ENCODE peak calls at places on chromosomes 6 and 20, in four cellular contexts. T is breast epithelium, I is esophagus muscularis mucosa, R is HCT116. Y is an unnamed sample.
A peak's percentile ranks its signal among the peaks of the same experiment; 100 is the strongest.

GRCh38 chr6:139711714-139712585 is 337.5 kb upstream of the CITED2 start:
- DNase-seq in I (no peak), R (no peak), T (no peak), Y (no peak)

GRCh38 chr6:41687501-41688175 is 47.8 kb downstream of the TFEB start:
- DNase-seq in I (no peak), R (no peak), T (no peak), Y (no peak)

GRCh38 chr20:43473058-43473704 is 15.5 kb downstream of the SRSF6 start:
- DNase-seq in I (no peak), T (no peak), R (no peak), Y (no peak)

GRCh38 chr20:6841128-6841527 is 73.6 kb downstream of the BMP2 start:
- DNase-seq in T (no peak), R (no peak), I (no peak), Y (no peak)

GRCh38 chr6:14450133-14451040 is 332.8 kb downstream of the CD83 start:
- DNase-seq in I (no peak), T (no peak), R (no peak), Y (no peak)

GRCh38 chr20:63475209-63475608 is 2.8 kb upstream of the KCNQ2 start:
- DNase-seq in I (no peak), R (no peak), T (no peak), Y (no peak)

GRCh38 chr6:132950556-132950955 is 136.2 kb downstream of the RPS12 start:
- DNase-seq in T (no peak), I (no peak), R (no peak), Y (no peak)

GRCh38 chr6:85372188-85372914 is 77.5 kb upstream of the NT5E start:
- DNase-seq in T (no peak), R (no peak), I (no peak), Y (no peak)

GRCh38 chr20:34586488-34587163 is 28.1 kb downstream of the MAP1LC3A start:
- DNase-seq in I (peak; percentile 31), R (no peak), T (no peak), Y (no peak)

GRCh38 chr6:14305629-14306028 is 188.1 kb downstream of the CD83 start:
- DNase-seq in R (no peak), T (no peak), I (no peak), Y (no peak)

GRCh38 chr20:39823239-39823638 is 861.1 kb downstream of the DHX35 start:
- DNase-seq in I (no peak), R (no peak), T (no peak), Y (no peak)

GRCh38 chr6:152054441-152054840 is 247.0 kb downstream of the ESR1 start:
- DNase-seq in R (peak; percentile 21), T (no peak), I (no peak), Y (no peak)
- H3K27ac ChIP-seq in R (no peak overlapping the region), T (no peak overlapping the region), I (no peak overlapping the region), Y (no peak overlapping the region)

GRCh38 chr6:33201935-33202334 is 1.3 kb downstream of the SLC39A7 start:
- DNase-seq in T (no peak), R (no peak), I (no peak), Y (no peak)

GRCh38 chr6:33199687-33200233 is 705 bp downstream of the RXRB start:
- DNase-seq in R (peak; percentile 74), I (no peak), T (no peak), Y (no peak)

GRCh38 chr6:33198853-33199436 is 1.5 kb downstream of the RXRB start:
- DNase-seq in I (no peak), R (no peak), T (no peak), Y (no peak)

GRCh38 chr6:33201147-33201545 is 479 bp downstream of the SLC39A7 start:
- DNase-seq in R (no peak), T (no peak), I (no peak), Y (no peak)

DNA sequence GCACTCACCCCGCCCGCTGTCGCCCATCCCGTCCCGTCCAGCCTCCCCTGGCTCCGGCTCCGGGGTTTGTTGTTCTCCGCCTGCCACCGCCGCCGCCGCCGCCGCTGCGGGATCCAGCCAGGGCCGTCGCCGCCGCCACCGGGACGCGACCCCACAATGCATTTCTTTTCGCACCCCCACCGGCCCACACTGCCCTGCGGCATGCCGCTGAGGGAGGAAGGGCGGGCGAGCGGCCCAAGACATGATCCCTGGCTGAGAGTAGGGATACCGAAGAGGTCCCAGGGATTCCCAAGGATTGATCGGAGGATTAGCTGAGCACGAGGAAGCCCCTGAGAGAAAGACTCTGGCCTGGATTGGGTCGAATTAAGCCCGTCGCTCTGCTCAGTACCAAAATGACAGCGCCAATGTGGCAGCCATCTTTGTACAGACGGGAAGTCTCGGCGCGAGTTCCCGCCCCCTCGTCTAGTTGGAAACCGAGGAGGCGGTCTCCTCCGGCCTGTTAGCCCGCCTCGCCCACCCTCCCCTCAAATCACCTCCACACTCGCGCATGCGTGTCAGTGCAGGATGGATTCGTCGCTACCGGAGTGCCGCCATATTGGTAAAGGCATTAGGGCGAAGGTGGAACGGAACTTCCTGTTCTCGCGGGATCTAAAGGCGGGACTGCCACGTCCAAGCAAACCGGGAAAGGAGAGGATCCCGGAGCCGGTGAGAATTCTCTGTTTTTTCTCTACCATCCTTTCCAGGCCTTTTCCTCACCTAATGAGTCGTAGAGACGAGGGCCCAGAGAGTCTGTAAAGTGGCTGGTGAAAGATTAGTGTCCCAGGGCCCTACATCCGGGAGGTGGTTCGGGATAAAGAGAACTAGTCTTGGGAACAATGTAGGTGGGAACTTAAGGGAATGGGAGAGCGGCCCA is at the start of the genes RXRB and SLC39A7:
- DNase-seq in I (peak; percentile 100), T (peak; percentile 100), R (peak; percentile 98), Y (peak; percentile 99)
- TF ChIP-seq POLR2A in I (peak; percentile 33), T (peak; percentile 48), R (no peak), Y (peak; percentile 37)

GRCh38 chr6:169252805-169253189 is 849 bp downstream of the THBS2 start:
- DNase-seq in R (no peak), I (no peak), T (no peak), Y (no peak)

GRCh38 chr6:169254456-169255316 is 1.0 kb upstream of the THBS2 start:
- DNase-seq in I (no peak), T (no peak), R (no peak), Y (peak; percentile 81)

GRCh38 chr6:169253341-169253740 is 305 bp downstream of the THBS2 start:
- DNase-seq in T (no peak), I (no peak), R (no peak), Y (no peak)

GRCh38 chr6:169251822-169252804 is 1.5 kb downstream of the THBS2 start:
- DNase-seq in R (no peak), I (no peak), T (no peak), Y (no peak)

DNA sequence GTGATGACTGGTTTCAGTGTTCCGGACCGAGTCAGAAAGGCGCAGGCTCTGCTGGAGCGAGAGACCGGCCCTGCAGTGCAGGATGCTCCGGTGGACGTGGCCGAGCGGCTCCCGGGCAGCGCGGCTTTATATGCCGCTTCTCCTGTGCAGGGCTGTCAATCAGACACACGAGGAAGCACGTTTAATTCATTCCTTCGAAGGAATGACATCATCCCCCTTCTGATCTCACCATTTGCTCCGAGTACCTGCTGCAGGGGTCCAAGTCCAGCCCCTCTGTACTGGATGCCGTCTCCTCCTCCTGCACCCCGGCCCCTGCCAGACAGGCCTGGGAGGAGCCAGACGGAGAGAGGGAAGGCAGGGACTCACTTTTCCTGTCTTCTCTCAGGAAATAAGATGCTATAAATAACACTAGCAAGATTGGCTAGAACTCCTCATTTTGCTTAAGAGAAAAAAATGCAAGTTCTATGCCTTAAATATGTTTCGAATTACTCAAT is at the start of gene THBS2:
- DNase-seq in I (no peak), R (no peak), T (peak; percentile 45), Y (peak; percentile 96)
- TF ChIP-seq POLR2AphosphoS5 in I (peak; percentile 60), R (no peak), T (peak; percentile 97), Y (peak; percentile 97)

GRCh38 chr6:109869398-109870165 is 108.5 kb upstream of the GPR6 start:
- DNase-seq in I (no peak), R (no peak), T (no peak), Y (peak; percentile 11)
- H3K27ac ChIP-seq in I (no peak overlapping the region), R (no peak overlapping the region), T (peak overlapping the region; percentile 19), Y (peak overlapping the region; percentile 47)

GRCh38 chr6:32974541-32975308 is 6.3 kb downstream of the BRD2 start:
- DNase-seq in T (no peak), R (no peak), I (no peak), Y (no peak)

GRCh38 chr6:32971581-32972352 is 3.4 kb downstream of the BRD2 start:
- DNase-seq in T (peak; percentile 100), R (peak; percentile 100), I (peak; percentile 100), Y (peak; percentile 100)

GRCh38 chr6:32973934-32974333 is 5.5 kb downstream of the BRD2 start:
- DNase-seq in R (no peak), T (no peak), I (peak; percentile 45), Y (no peak)

GRCh38 chr6:32972353-32973143 is 4.2 kb downstream of the BRD2 start:
- DNase-seq in I (no peak), T (no peak), R (no peak), Y (no peak)

DNA sequence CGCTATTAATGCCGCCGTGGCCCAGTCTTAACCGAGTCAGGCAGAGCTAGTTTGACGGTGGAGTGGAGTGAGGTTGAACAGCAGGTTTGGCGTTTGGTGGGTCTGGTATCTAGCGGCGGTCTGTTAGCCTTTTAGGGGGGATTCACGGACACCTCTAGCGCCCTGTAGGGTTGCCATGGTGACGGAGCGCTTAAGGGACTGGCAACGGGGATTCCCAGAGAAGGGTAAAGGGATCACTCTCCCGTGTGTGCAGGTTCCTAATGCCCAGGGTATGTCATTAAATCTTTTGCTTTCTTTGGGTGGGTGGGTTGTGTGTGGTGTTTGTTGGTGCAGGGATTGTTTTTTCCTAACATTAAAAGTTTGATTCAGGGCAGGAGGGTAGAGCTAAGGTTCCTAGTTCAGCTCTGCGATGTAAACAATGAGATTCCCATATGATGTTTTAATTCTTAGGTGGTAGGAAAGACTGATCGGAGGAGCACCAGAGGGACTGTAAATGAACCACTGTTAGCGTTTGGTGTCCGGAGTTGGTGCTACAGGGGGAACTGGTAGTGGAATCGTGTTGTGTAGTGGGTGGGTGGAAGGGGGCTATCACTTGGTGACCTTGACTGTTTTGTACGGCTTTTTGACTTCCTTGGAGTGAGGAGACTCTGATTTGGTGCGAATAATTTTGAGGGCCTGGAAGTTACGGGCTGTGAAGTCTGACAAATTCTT is 4.9 kb downstream of the BRD2 start:
- DNase-seq in I (peak; percentile 90), R (no peak), T (no peak), Y (no peak)
- TF ChIP-seq POLR2A in I (no peak), R (no peak), T (no peak), Y (no peak)

GRCh38 chr6:137218473-137218916 is 690 bp downstream of the IFNGR1 start:
- DNase-seq in I (peak; percentile 93), R (no peak), T (peak; percentile 37), Y (no peak)
- TF ChIP-seq POLR2AphosphoS5 in I (peak; percentile 37), R (no peak), T (peak; percentile 34), Y (no peak)

DNA sequence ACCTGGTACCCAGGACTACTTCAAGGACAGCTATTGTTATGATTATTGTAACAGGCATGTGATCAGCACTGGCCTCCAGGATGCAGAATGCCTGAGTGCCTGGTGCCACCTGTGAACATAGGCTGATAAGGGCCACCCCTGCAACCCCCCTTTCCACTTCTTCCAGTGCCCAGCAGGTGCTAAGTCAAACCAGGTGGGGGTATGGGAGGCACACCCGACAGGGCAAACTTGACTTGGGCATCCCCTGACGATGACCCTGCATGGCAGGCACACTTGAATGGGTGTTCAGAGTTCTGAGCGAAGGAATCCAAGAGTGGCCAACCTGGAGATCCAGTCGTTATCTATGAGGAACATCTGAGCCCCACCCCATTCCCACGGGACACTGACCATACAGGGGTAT is 3.4 kb downstream of the ADA start:
- DNase-seq in R (no peak), I (no peak), T (no peak), Y (no peak)
- H3K27ac ChIP-seq in R (no peak overlapping the region), I (no peak overlapping the region), T (no peak overlapping the region), Y (no peak overlapping the region)

Y was measured in vagina.